ENCODE peak calls at places on chromosomes 2 and 18, in nine cellular contexts. One of them, this sample, is unnamed.

GRCh38 chr2:172427990-172428840 is 829 bp downstream of the ITGA6 start:
- DNase-seq in CD4-positive, alpha-beta T cell: peak; percentile 64
- DNase-seq in putamen: no peak
- DNase-seq in esophagus squamous epithelium: no peak
- DNase-seq in stimulated activated naive CD8-positive, alpha-beta T cell treated with anti-CD3 and anti-CD28 coated beads, Interleukin-15, amount 100 ng/mL, for 72 hours: peak; percentile 70
- DNase-seq in choroid plexus epithelial cell: no peak
- DNase-seq in activated CD8-positive, alpha-beta memory T cell treated with anti-CD3 and anti-CD28 coated beads, Interleukin-2, amount 50 U/mL, for 48 hours: peak; percentile 67
- DNase-seq in stimulated activated CD8-positive, alpha-beta memory T cell treated with anti-CD3 and anti-CD28 coated beads, Interleukin-4, amount 100 ng/mL, for 48 hours: peak; percentile 64
- DNase-seq in NCI-H2081: peak; percentile 45
- DNase-seq in this sample: no peak

GRCh38 chr2:190443778-190444481 is 35.8 kb downstream of the MFSD6 start:
- DNase-seq in stimulated activated naive CD8-positive, alpha-beta T cell treated with anti-CD3 and anti-CD28 coated beads, Interleukin-15, amount 100 ng/mL, for 72 hours: no peak
- DNase-seq in NCI-H2081: peak; percentile 25
- DNase-seq in stimulated activated CD8-positive, alpha-beta memory T cell treated with anti-CD3 and anti-CD28 coated beads, Interleukin-4, amount 100 ng/mL, for 48 hours: no peak
- DNase-seq in activated CD8-positive, alpha-beta memory T cell treated with anti-CD3 and anti-CD28 coated beads, Interleukin-2, amount 50 U/mL, for 48 hours: no peak
- DNase-seq in CD4-positive, alpha-beta T cell: no peak
- DNase-seq in esophagus squamous epithelium: no peak
- DNase-seq in choroid plexus epithelial cell: peak; percentile 47
- DNase-seq in putamen: no peak
- DNase-seq in this sample: peak; percentile 41

GRCh38 chr2:215772634-215773563 is 240.5 kb downstream of the MREG start:
- DNase-seq in stimulated activated CD8-positive, alpha-beta memory T cell treated with anti-CD3 and anti-CD28 coated beads, Interleukin-4, amount 100 ng/mL, for 48 hours: no peak
- DNase-seq in choroid plexus epithelial cell: peak; percentile 72
- DNase-seq in activated CD8-positive, alpha-beta memory T cell treated with anti-CD3 and anti-CD28 coated beads, Interleukin-2, amount 50 U/mL, for 48 hours: no peak
- DNase-seq in NCI-H2081: no peak
- DNase-seq in stimulated activated naive CD8-positive, alpha-beta T cell treated with anti-CD3 and anti-CD28 coated beads, Interleukin-15, amount 100 ng/mL, for 72 hours: no peak
- DNase-seq in putamen: no peak
- DNase-seq in esophagus squamous epithelium: no peak
- DNase-seq in CD4-positive, alpha-beta T cell: no peak
- DNase-seq in this sample: peak; percentile 37

GRCh38 chr2:647003-647560 is 30.1 kb downstream of the TMEM18 start:
- DNase-seq in stimulated activated CD8-positive, alpha-beta memory T cell treated with anti-CD3 and anti-CD28 coated beads, Interleukin-4, amount 100 ng/mL, for 48 hours: no peak
- DNase-seq in choroid plexus epithelial cell: no peak
- DNase-seq in putamen: no peak
- DNase-seq in NCI-H2081: no peak
- DNase-seq in activated CD8-positive, alpha-beta memory T cell treated with anti-CD3 and anti-CD28 coated beads, Interleukin-2, amount 50 U/mL, for 48 hours: peak; percentile 20
- DNase-seq in CD4-positive, alpha-beta T cell: no peak
- DNase-seq in esophagus squamous epithelium: no peak
- DNase-seq in stimulated activated naive CD8-positive, alpha-beta T cell treated with anti-CD3 and anti-CD28 coated beads, Interleukin-15, amount 100 ng/mL, for 72 hours: no peak
- DNase-seq in this sample: no peak

GRCh38 chr2:136347976-136348375 is 230.0 kb upstream of the CXCR4 start:
- DNase-seq in CD4-positive, alpha-beta T cell: no peak
- DNase-seq in stimulated activated CD8-positive, alpha-beta memory T cell treated with anti-CD3 and anti-CD28 coated beads, Interleukin-4, amount 100 ng/mL, for 48 hours: no peak
- DNase-seq in esophagus squamous epithelium: no peak
- DNase-seq in activated CD8-positive, alpha-beta memory T cell treated with anti-CD3 and anti-CD28 coated beads, Interleukin-2, amount 50 U/mL, for 48 hours: no peak
- DNase-seq in NCI-H2081: no peak
- DNase-seq in putamen: no peak
- DNase-seq in stimulated activated naive CD8-positive, alpha-beta T cell treated with anti-CD3 and anti-CD28 coated beads, Interleukin-15, amount 100 ng/mL, for 72 hours: no peak
- DNase-seq in choroid plexus epithelial cell: no peak
- DNase-seq in this sample: no peak

GRCh38 chr18:29962579-29962978 is 1080.0 kb downstream of the DSC3 start:
- DNase-seq in stimulated activated naive CD8-positive, alpha-beta T cell treated with anti-CD3 and anti-CD28 coated beads, Interleukin-15, amount 100 ng/mL, for 72 hours: no peak
- DNase-seq in esophagus squamous epithelium: no peak
- DNase-seq in putamen: no peak
- DNase-seq in activated CD8-positive, alpha-beta memory T cell treated with anti-CD3 and anti-CD28 coated beads, Interleukin-2, amount 50 U/mL, for 48 hours: no peak
- DNase-seq in NCI-H2081: no peak
- DNase-seq in stimulated activated CD8-positive, alpha-beta memory T cell treated with anti-CD3 and anti-CD28 coated beads, Interleukin-4, amount 100 ng/mL, for 48 hours: no peak
- DNase-seq in CD4-positive, alpha-beta T cell: no peak
- DNase-seq in choroid plexus epithelial cell: no peak
- DNase-seq in this sample: no peak

GRCh38 chr2:35871672-35872071 is 483.9 kb upstream of the CRIM1 start:
- DNase-seq in choroid plexus epithelial cell: no peak
- DNase-seq in activated CD8-positive, alpha-beta memory T cell treated with anti-CD3 and anti-CD28 coated beads, Interleukin-2, amount 50 U/mL, for 48 hours: no peak
- DNase-seq in esophagus squamous epithelium: no peak
- DNase-seq in CD4-positive, alpha-beta T cell: no peak
- DNase-seq in stimulated activated naive CD8-positive, alpha-beta T cell treated with anti-CD3 and anti-CD28 coated beads, Interleukin-15, amount 100 ng/mL, for 72 hours: no peak
- DNase-seq in stimulated activated CD8-positive, alpha-beta memory T cell treated with anti-CD3 and anti-CD28 coated beads, Interleukin-4, amount 100 ng/mL, for 48 hours: no peak
- DNase-seq in NCI-H2081: no peak
- DNase-seq in putamen: no peak
- DNase-seq in this sample: no peak

GRCh38 chr2:15941970-15942710 is 1.8 kb downstream of the MYCN start:
- DNase-seq in esophagus squamous epithelium: no peak
- DNase-seq in stimulated activated CD8-positive, alpha-beta memory T cell treated with anti-CD3 and anti-CD28 coated beads, Interleukin-4, amount 100 ng/mL, for 48 hours: peak; percentile 38
- DNase-seq in choroid plexus epithelial cell: no peak
- DNase-seq in stimulated activated naive CD8-positive, alpha-beta T cell treated with anti-CD3 and anti-CD28 coated beads, Interleukin-15, amount 100 ng/mL, for 72 hours: no peak
- DNase-seq in activated CD8-positive, alpha-beta memory T cell treated with anti-CD3 and anti-CD28 coated beads, Interleukin-2, amount 50 U/mL, for 48 hours: peak; percentile 59
- DNase-seq in NCI-H2081: no peak
- DNase-seq in putamen: peak; percentile 16
- DNase-seq in CD4-positive, alpha-beta T cell: no peak
- DNase-seq in this sample: no peak

GRCh38 chr18:46416706-46417638 is 240.0 kb downstream of the LOXHD1 start:
- DNase-seq in stimulated activated CD8-positive, alpha-beta memory T cell treated with anti-CD3 and anti-CD28 coated beads, Interleukin-4, amount 100 ng/mL, for 48 hours: no peak
- DNase-seq in esophagus squamous epithelium: no peak
- DNase-seq in putamen: no peak
- DNase-seq in stimulated activated naive CD8-positive, alpha-beta T cell treated with anti-CD3 and anti-CD28 coated beads, Interleukin-15, amount 100 ng/mL, for 72 hours: no peak
- DNase-seq in CD4-positive, alpha-beta T cell: no peak
- DNase-seq in activated CD8-positive, alpha-beta memory T cell treated with anti-CD3 and anti-CD28 coated beads, Interleukin-2, amount 50 U/mL, for 48 hours: no peak
- DNase-seq in NCI-H2081: peak; percentile 24
- DNase-seq in choroid plexus epithelial cell: no peak
- DNase-seq in this sample: no peak

This sample was measured in fibroblast of pulmonary artery.